ENCODE peak calls at places on chromosomes 2 and 18, in four cellular contexts. One of them, this sample, is unnamed.

GRCh38 chr2:239327536-239328305 is 73.1 kb downstream of the HDAC4 start:
- DNase-seq in lung: no peak
- DNase-seq in astrocyte of the spinal cord: no peak
- DNase-seq in mesothelial cell of epicardium: no peak
- DNase-seq in this sample: no peak

GRCh38 chr2:133986881-133987793 is 266.7 kb upstream of the MGAT5 start:
- DNase-seq in lung: no peak
- DNase-seq in astrocyte of the spinal cord: no peak
- DNase-seq in mesothelial cell of epicardium: no peak
- DNase-seq in this sample: no peak

GRCh38 chr2:42139141-42139540 is 30.0 kb upstream of the EML4 start:
- DNase-seq in lung: no peak
- DNase-seq in astrocyte of the spinal cord: no peak
- DNase-seq in mesothelial cell of epicardium: no peak
- DNase-seq in this sample: no peak

GRCh38 chr2:219595250-219595649 is 2.4 kb upstream of the STK11IP start:
- DNase-seq in lung: no peak
- DNase-seq in astrocyte of the spinal cord: no peak
- DNase-seq in mesothelial cell of epicardium: no peak
- DNase-seq in this sample: no peak

GRCh38 chr2:139160838-139161237 is 380.6 kb upstream of the NXPH2 start:
- DNase-seq in lung: no peak
- DNase-seq in astrocyte of the spinal cord: no peak
- DNase-seq in mesothelial cell of epicardium: no peak
- DNase-seq in this sample: no peak

GRCh38 chr2:202104286-202104870 is 31.3 kb downstream of the KIAA2012 start:
- DNase-seq in lung: no peak
- DNase-seq in astrocyte of the spinal cord: peak; percentile 40
- DNase-seq in mesothelial cell of epicardium: no peak
- DNase-seq in this sample: peak; percentile 62

GRCh38 chr2:118932949-118933348 is 9.0 kb upstream of the MARCO start:
- DNase-seq in lung: no peak
- DNase-seq in astrocyte of the spinal cord: no peak
- DNase-seq in mesothelial cell of epicardium: no peak
- DNase-seq in this sample: no peak

GRCh38 chr2:204453730-204454167 is 91.5 kb upstream of the PARD3B start:
- DNase-seq in lung: peak; percentile 59
- DNase-seq in astrocyte of the spinal cord: no peak
- DNase-seq in mesothelial cell of epicardium: no peak
- DNase-seq in this sample: peak; percentile 23

GRCh38 chr2:7844414-7844961 is 837.4 kb upstream of the ID2 start:
- DNase-seq in lung: no peak
- DNase-seq in astrocyte of the spinal cord: no peak
- DNase-seq in mesothelial cell of epicardium: no peak
- DNase-seq in this sample: no peak

GRCh38 chr18:48011926-48012469 is 81.5 kb upstream of the SMAD2 start:
- DNase-seq in lung: no peak
- DNase-seq in astrocyte of the spinal cord: no peak
- DNase-seq in mesothelial cell of epicardium: no peak
- DNase-seq in this sample: no peak

GRCh38 chr18:12321331-12321730 is 13.3 kb downstream of the TUBB6 start:
- DNase-seq in lung: no peak
- DNase-seq in astrocyte of the spinal cord: no peak
- DNase-seq in mesothelial cell of epicardium: no peak
- DNase-seq in this sample: no peak

GRCh38 chr2:138421971-138422335 is 79.6 kb upstream of the SPOPL start:
- DNase-seq in lung: no peak
- DNase-seq in astrocyte of the spinal cord: peak; percentile 79
- DNase-seq in mesothelial cell of epicardium: no peak
- DNase-seq in this sample: no peak

GRCh38 chr2:215777481-215778044 is 235.8 kb downstream of the MREG start:
- DNase-seq in lung: no peak
- DNase-seq in astrocyte of the spinal cord: no peak
- DNase-seq in mesothelial cell of epicardium: no peak
- DNase-seq in this sample: no peak

DNA sequence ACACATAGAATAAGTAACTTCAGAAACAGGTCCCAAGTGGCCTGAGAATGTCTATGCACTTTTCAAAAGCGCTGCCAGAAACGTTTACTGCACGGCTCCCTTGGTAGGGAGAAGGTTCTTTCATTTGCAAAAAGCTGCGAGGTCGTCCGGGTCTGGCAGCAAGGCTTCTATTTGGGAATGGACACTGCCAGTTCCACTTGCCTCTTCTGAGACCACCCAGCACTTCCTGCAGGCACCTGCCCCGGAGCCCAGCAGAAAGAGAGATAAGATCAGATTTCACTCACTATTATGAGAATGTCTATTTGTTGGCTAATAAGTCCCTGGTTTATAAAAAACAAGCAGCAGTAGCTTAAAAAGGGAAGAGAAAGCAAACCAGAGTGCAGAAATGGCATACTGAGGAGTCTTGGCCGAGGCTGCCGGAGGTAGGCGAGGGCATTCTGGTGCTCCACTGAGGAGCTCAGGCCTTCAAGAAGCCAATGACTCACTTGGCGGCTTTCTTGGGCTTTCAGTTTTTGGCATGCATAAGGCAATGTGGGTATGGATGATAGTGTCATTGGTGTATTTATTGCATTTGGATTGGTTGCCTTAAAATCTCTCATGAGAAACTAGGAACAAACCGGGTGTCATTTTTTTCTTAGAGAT is 119.4 kb upstream of the ARL5A start:
- DNase-seq in lung: peak; percentile 61
- DNase-seq in astrocyte of the spinal cord: peak; percentile 5
- DNase-seq in mesothelial cell of epicardium: no peak
- DNase-seq in this sample: no peak
- TF ChIP-seq CTCF in lung: no peak
- TF ChIP-seq CTCF in astrocyte of the spinal cord: no peak
- TF ChIP-seq CTCF in mesothelial cell of epicardium: peak; percentile 4
- TF ChIP-seq CTCF in this sample: peak; percentile 23

GRCh38 chr2:223601932-223602676 is at the start of gene SCG2:
- DNase-seq in lung: peak; percentile 59
- DNase-seq in astrocyte of the spinal cord: peak; percentile 96
- DNase-seq in mesothelial cell of epicardium: peak; percentile 76
- DNase-seq in this sample: peak; percentile 59
- TF ChIP-seq CTCF in lung: no peak
- TF ChIP-seq CTCF in astrocyte of the spinal cord: peak; percentile 46
- TF ChIP-seq CTCF in mesothelial cell of epicardium: peak; percentile 76
- TF ChIP-seq CTCF in this sample: peak; percentile 61

GRCh38 chr2:241750076-241750840 is 15.8 kb downstream of the D2HGDH start:
- DNase-seq in lung: no peak
- DNase-seq in astrocyte of the spinal cord: no peak
- DNase-seq in mesothelial cell of epicardium: no peak
- DNase-seq in this sample: no peak

GRCh38 chr2:241751152-241751551 is 16.7 kb downstream of the D2HGDH start:
- DNase-seq in lung: no peak
- DNase-seq in astrocyte of the spinal cord: no peak
- DNase-seq in mesothelial cell of epicardium: no peak
- DNase-seq in this sample: no peak

GRCh38 chr2:241752689-241753276 is 18.4 kb downstream of the D2HGDH start:
- DNase-seq in lung: no peak
- DNase-seq in astrocyte of the spinal cord: no peak
- DNase-seq in mesothelial cell of epicardium: no peak
- DNase-seq in this sample: no peak

GRCh38 chr2:241752253-241752652 is 17.8 kb downstream of the D2HGDH start:
- DNase-seq in lung: no peak
- DNase-seq in astrocyte of the spinal cord: no peak
- DNase-seq in mesothelial cell of epicardium: no peak
- DNase-seq in this sample: no peak

DNA sequence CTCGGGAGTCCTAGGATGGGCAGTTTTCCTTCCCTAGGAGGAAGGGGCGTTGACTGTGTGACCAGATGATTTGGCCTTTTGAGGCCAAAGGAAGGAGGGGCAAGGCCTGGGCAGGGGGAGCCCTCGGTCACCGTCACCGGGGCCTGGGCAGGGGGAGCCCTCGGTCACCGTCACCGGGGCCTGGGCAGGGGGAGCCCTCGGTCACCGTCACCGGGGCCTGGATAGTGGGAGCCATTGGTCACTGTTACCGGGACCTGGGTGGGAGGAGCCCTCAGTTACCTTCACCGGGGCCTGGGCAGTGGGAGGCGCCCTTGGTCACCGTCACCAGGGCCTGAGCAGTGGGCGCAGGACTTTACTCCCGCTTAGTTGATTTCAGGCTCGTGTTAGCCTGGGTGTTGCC is 17.3 kb downstream of the D2HGDH start:
- DNase-seq in lung: no peak
- DNase-seq in astrocyte of the spinal cord: no peak
- DNase-seq in mesothelial cell of epicardium: no peak
- DNase-seq in this sample: no peak
- TF ChIP-seq CTCF in lung: no peak
- TF ChIP-seq CTCF in astrocyte of the spinal cord: no peak
- TF ChIP-seq CTCF in mesothelial cell of epicardium: no peak
- TF ChIP-seq CTCF in this sample: no peak

DNA sequence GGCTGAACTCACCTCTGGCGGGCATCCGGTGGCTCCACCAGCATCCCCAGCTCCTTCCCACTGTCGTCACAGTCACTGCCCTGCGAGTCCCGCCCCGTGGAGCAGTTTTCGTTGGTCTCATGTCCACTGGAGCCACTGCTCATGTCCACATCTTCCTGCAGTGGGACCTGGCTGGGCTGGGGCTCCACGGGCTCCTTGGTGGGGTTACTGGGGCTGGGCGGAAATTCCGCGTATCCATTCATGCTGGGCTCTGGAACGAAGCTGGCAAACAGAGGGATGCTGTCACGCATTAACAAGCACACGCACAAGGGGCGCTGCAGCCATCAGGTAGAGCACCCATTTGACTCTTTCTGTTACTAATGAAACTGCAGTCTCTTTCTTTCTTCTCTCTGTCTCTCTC is 10.7 kb downstream of the PER2 start:
- DNase-seq in lung: no peak
- DNase-seq in astrocyte of the spinal cord: no peak
- DNase-seq in mesothelial cell of epicardium: no peak
- DNase-seq in this sample: no peak
- TF ChIP-seq CTCF in lung: no peak
- TF ChIP-seq CTCF in astrocyte of the spinal cord: peak; percentile 24
- TF ChIP-seq CTCF in mesothelial cell of epicardium: no peak
- TF ChIP-seq CTCF in this sample: peak; percentile 16

GRCh38 chr2:68643874-68644485 is 601 bp downstream of the PROKR1 start:
- DNase-seq in lung: no peak
- DNase-seq in astrocyte of the spinal cord: no peak
- DNase-seq in mesothelial cell of epicardium: no peak
- DNase-seq in this sample: no peak
- TF ChIP-seq CTCF in lung: no peak
- TF ChIP-seq CTCF in astrocyte of the spinal cord: no peak
- TF ChIP-seq CTCF in mesothelial cell of epicardium: no peak
- TF ChIP-seq CTCF in this sample: no peak

DNA sequence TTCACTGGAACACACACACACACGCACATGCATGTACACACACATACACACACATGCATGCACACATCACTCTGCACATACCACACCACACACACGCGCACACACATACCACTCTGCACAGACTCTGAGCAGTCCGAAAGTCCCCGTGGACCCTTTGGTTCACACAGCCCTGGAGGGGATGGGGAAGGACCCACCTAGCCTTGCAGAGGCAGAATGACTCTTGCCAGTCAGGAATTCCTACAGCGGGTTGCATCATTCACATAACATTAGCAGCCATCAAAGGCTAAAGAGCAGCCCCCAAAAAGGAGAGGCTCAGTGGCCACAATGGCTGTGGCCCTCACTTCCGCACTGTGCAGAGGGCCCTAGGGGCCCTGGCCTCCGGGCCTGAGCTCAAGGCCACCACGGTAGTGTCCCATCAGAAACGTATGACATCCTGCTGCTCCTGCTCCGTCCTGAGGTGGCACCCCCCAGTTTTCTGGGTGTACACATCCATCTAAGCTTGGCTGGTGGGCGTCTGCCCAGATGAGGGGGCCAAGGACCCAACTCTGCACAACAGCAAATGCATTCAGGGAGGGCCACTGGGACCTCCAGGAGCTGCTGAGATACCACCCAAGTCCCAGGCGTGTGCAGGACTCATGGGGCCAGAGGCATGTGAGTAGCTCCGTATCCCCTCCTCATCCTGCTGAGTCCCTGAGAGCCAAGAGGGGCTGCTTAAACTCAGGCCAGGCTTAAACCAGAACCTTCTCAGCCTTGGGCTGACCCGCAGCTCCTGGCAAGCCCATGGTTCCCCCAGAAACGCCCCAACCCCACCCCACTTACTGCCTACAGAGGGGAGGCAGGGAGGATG is 2.2 kb upstream of the NMUR1 start:
- DNase-seq in lung: no peak
- DNase-seq in astrocyte of the spinal cord: no peak
- DNase-seq in mesothelial cell of epicardium: no peak
- DNase-seq in this sample: no peak
- TF ChIP-seq CTCF in lung: no peak
- TF ChIP-seq CTCF in astrocyte of the spinal cord: no peak
- TF ChIP-seq CTCF in mesothelial cell of epicardium: no peak
- TF ChIP-seq CTCF in this sample: no peak

DNA sequence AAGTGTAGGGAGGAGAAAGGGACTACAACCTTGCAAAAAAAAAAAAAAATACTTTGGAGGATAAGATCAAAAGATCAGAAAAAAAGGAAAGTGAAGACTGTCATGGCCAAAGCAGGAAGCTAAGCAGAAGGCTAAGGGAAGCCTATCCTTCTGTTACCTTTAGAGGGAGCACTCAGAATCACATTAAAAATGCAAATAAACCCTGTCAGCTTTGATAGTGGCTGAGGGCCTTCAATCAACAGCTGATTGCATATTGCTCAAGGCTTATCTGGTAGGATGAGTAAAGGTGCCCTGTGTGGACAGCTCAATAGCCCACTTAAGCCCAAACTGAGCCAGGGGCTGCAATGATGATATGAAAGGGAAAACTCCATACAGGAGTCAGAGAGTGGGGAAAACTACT is 1021.2 kb downstream of the LRP1B start:
- DNase-seq in lung: no peak
- DNase-seq in astrocyte of the spinal cord: no peak
- DNase-seq in mesothelial cell of epicardium: no peak
- DNase-seq in this sample: no peak
- TF ChIP-seq CTCF in lung: no peak
- TF ChIP-seq CTCF in astrocyte of the spinal cord: peak; percentile 21
- TF ChIP-seq CTCF in mesothelial cell of epicardium: no peak
- TF ChIP-seq CTCF in this sample: peak; percentile 44

GRCh38 chr2:235411905-235412304 is 81.9 kb upstream of the AGAP1 start:
- DNase-seq in lung: no peak
- DNase-seq in astrocyte of the spinal cord: no peak
- DNase-seq in mesothelial cell of epicardium: no peak
- DNase-seq in this sample: no peak

GRCh38 chr2:235418918-235419317 is 74.9 kb upstream of the AGAP1 start:
- DNase-seq in lung: no peak
- DNase-seq in astrocyte of the spinal cord: no peak
- DNase-seq in mesothelial cell of epicardium: no peak
- DNase-seq in this sample: no peak

GRCh38 chr2:235414422-235414821 is 79.4 kb upstream of the AGAP1 start:
- DNase-seq in lung: peak; percentile 56
- DNase-seq in astrocyte of the spinal cord: no peak
- DNase-seq in mesothelial cell of epicardium: no peak
- DNase-seq in this sample: no peak

GRCh38 chr2:235416816-235417499 is 76.9 kb upstream of the AGAP1 start:
- DNase-seq in lung: peak; percentile 51
- DNase-seq in astrocyte of the spinal cord: peak; percentile 52
- DNase-seq in mesothelial cell of epicardium: no peak
- DNase-seq in this sample: no peak

GRCh38 chr2:235413084-235413483 is 80.8 kb upstream of the AGAP1 start:
- DNase-seq in lung: no peak
- DNase-seq in astrocyte of the spinal cord: no peak
- DNase-seq in mesothelial cell of epicardium: no peak
- DNase-seq in this sample: no peak
- TF ChIP-seq CTCF in lung: no peak
- TF ChIP-seq CTCF in astrocyte of the spinal cord: no peak
- TF ChIP-seq CTCF in mesothelial cell of epicardium: no peak
- TF ChIP-seq CTCF in this sample: no peak

GRCh38 chr2:230829293-230829692 is 35.4 kb upstream of the ITM2C start:
- DNase-seq in lung: no peak
- DNase-seq in astrocyte of the spinal cord: no peak
- DNase-seq in mesothelial cell of epicardium: no peak
- DNase-seq in this sample: no peak
- TF ChIP-seq CTCF in lung: no peak
- TF ChIP-seq CTCF in astrocyte of the spinal cord: no peak
- TF ChIP-seq CTCF in mesothelial cell of epicardium: no peak
- TF ChIP-seq CTCF in this sample: no peak

GRCh38 chr18:293557-293956 is 25.7 kb upstream of the THOC1 start:
- DNase-seq in lung: no peak
- DNase-seq in astrocyte of the spinal cord: peak; percentile 44
- DNase-seq in mesothelial cell of epicardium: no peak
- DNase-seq in this sample: no peak
- TF ChIP-seq CTCF in lung: no peak
- TF ChIP-seq CTCF in astrocyte of the spinal cord: no peak
- TF ChIP-seq CTCF in mesothelial cell of epicardium: no peak
- TF ChIP-seq CTCF in this sample: no peak